ENCODE peak calls at places on chromosomes 6 and 20, in four cellular contexts. One of them, this sample, is unnamed.

GRCh38 chr6:148934534-148934933 is 187.7 kb downstream of the UST start:
- DNase-seq in upper lobe of left lung: no peak
- DNase-seq in AG08395: peak
- DNase-seq in WTC11: no peak
- DNase-seq in this sample: no peak

GRCh38 chr6:101117397-101118185 is 236.5 kb upstream of the ASCC3 start:
- DNase-seq in upper lobe of left lung: peak
- DNase-seq in AG08395: peak
- DNase-seq in WTC11: peak
- DNase-seq in this sample: peak

GRCh38 chr6:151501511-151502136 is 7.8 kb downstream of the CCDC170 start:
- DNase-seq in upper lobe of left lung: no peak
- DNase-seq in AG08395: no peak
- DNase-seq in WTC11: no peak
- DNase-seq in this sample: no peak

GRCh38 chr6:37155394-37156312 is 14.3 kb upstream of the PIM1 start:
- DNase-seq in upper lobe of left lung: no peak
- DNase-seq in AG08395: no peak
- DNase-seq in WTC11: no peak
- DNase-seq in this sample: no peak

GRCh38 chr6:118895241-118895561 is 1.2 kb downstream of the ASF1A start:
- DNase-seq in upper lobe of left lung: no peak
- DNase-seq in AG08395: no peak
- DNase-seq in WTC11: no peak
- DNase-seq in this sample: no peak

GRCh38 chr6:9140181-9140580 is 704.8 kb upstream of the SLC35B3 start:
- DNase-seq in upper lobe of left lung: peak
- DNase-seq in AG08395: peak
- DNase-seq in WTC11: no peak
- DNase-seq in this sample: no peak

GRCh38 chr6:113447088-113447831 is 409.9 kb upstream of the MARCKS start:
- DNase-seq in upper lobe of left lung: no peak
- DNase-seq in AG08395: peak
- DNase-seq in WTC11: no peak
- DNase-seq in this sample: no peak

GRCh38 chr6:31765910-31766794 is 3.7 kb downstream of the SAPCD1 start:
- DNase-seq in upper lobe of left lung: peak
- DNase-seq in AG08395: peak
- DNase-seq in WTC11: peak
- DNase-seq in this sample: no peak

GRCh38 chr6:57257911-57258541 is 35.9 kb upstream of the RAB23 start:
- DNase-seq in upper lobe of left lung: no peak
- DNase-seq in AG08395: peak
- DNase-seq in WTC11: no peak
- DNase-seq in this sample: no peak

GRCh38 chr20:48526936-48527335 is 300.9 kb downstream of the PREX1 start:
- DNase-seq in upper lobe of left lung: peak
- DNase-seq in AG08395: no peak
- DNase-seq in WTC11: no peak
- DNase-seq in this sample: no peak

GRCh38 chr20:57476073-57476526 is 48.8 kb downstream of the CTCFL start:
- DNase-seq in upper lobe of left lung: no peak
- DNase-seq in AG08395: no peak
- DNase-seq in WTC11: peak
- DNase-seq in this sample: no peak

GRCh38 chr20:13028001-13028400 is 19.2 kb downstream of the SPTLC3 start:
- DNase-seq in upper lobe of left lung: no peak
- DNase-seq in AG08395: no peak
- DNase-seq in WTC11: no peak
- DNase-seq in this sample: no peak

GRCh38 chr6:156852858-156853216 is 75.7 kb downstream of the ARID1B start:
- DNase-seq in upper lobe of left lung: no peak
- DNase-seq in AG08395: no peak
- DNase-seq in WTC11: no peak
- DNase-seq in this sample: no peak

GRCh38 chr6:35300848-35301247 is 3.2 kb downstream of the DEF6 start:
- DNase-seq in upper lobe of left lung: no peak
- DNase-seq in AG08395: no peak
- DNase-seq in WTC11: no peak
- DNase-seq in this sample: no peak

GRCh38 chr6:96235927-96236326 is 220.2 kb downstream of the FUT9 start:
- DNase-seq in upper lobe of left lung: no peak
- DNase-seq in AG08395: no peak
- DNase-seq in WTC11: no peak
- DNase-seq in this sample: no peak

GRCh38 chr20:45545754-45546453 is 1.3 kb downstream of the EPPIN start:
- DNase-seq in upper lobe of left lung: no peak
- DNase-seq in AG08395: peak
- DNase-seq in WTC11: peak
- DNase-seq in this sample: peak

GRCh38 chr6:40160826-40161225 is 226.6 kb upstream of the MOCS1 start:
- DNase-seq in upper lobe of left lung: no peak
- DNase-seq in AG08395: no peak
- DNase-seq in WTC11: no peak
- DNase-seq in this sample: no peak